ENCODE peak calls at places on chromosome 21, in six cellular contexts. Q is left lung, H is skeletal muscle cell, G is thoracic aorta, I is lower lobe of right lung, O is AG04450. M is an unnamed sample.

GRCh38 chr21:15009964-15010363 is 54.8 kb downstream of the NRIP1 start:
- DNase-seq in Q (no peak), H (no peak), G (no peak), I (no peak), O (peak), M (no peak)

GRCh38 chr21:34890724-34891609 is 158.1 kb downstream of the RUNX1 start:
- DNase-seq in Q (peak), H (no peak), G (no peak), I (peak), O (no peak), M (no peak)

GRCh38 chr21:35348686-35349085 is 299.6 kb upstream of the RUNX1 start:
- DNase-seq in Q (no peak), H (no peak), G (no peak), I (no peak), O (no peak), M (no peak)

GRCh38 chr21:29436143-29436542 is 137.4 kb downstream of the BACH1 start:
- DNase-seq in Q (no peak), H (peak), G (no peak), I (no peak), O (no peak), M (no peak)

GRCh38 chr21:34268493-34268892 is 95.3 kb upstream of the KCNE2 start:
- DNase-seq in Q (no peak), H (no peak), G (no peak), I (no peak), O (no peak), M (no peak)

GRCh38 chr21:34363733-34364132 is at the start of gene KCNE2:
- DNase-seq in Q (no peak), H (no peak), G (no peak), I (no peak), O (no peak), M (no peak)

GRCh38 chr21:26801524-26801923 is 43.7 kb downstream of the ADAMTS1 start:
- DNase-seq in Q (no peak), H (peak), G (no peak), I (no peak), O (peak), M (no peak)

GRCh38 chr21:17834639-17835354 is 15.6 kb upstream of the C21orf91 start:
- DNase-seq in Q (no peak), H (no peak), G (no peak), I (no peak), O (no peak), M (no peak)

GRCh38 chr21:35664683-35665082 is 395.6 kb downstream of the SETD4 start:
- DNase-seq in Q (no peak), H (no peak), G (no peak), I (no peak), O (no peak), M (no peak)

GRCh38 chr21:28523367-28523766 is 469.3 kb downstream of the LTN1 start:
- DNase-seq in Q (no peak), H (no peak), G (no peak), I (no peak), O (no peak), M (no peak)

GRCh38 chr21:30674312-30674711 is 31.6 kb downstream of the KRTAP20-3 start:
- DNase-seq in Q (no peak), H (no peak), G (no peak), I (no peak), O (no peak), M (no peak)

GRCh38 chr21:14620152-14620551 is 74.0 kb upstream of the SAMSN1 start:
- DNase-seq in Q (no peak), H (no peak), G (no peak), I (no peak), O (no peak), M (no peak)

GRCh38 chr21:34967509-34968289 is 81.4 kb downstream of the RUNX1 start:
- DNase-seq in Q (no peak), H (no peak), G (no peak), I (no peak), O (no peak), M (no peak)

GRCh38 chr21:32403201-32403701 is 9.3 kb upstream of the EVA1C start:
- DNase-seq in Q (no peak), H (no peak), G (no peak), I (peak), O (peak), M (no peak)

GRCh38 chr21:17976139-17976538 is 157.0 kb upstream of the C21orf91 start:
- DNase-seq in Q (no peak), H (no peak), G (no peak), I (no peak), O (no peak), M (no peak)

GRCh38 chr21:33976082-33976979 is 60.7 kb upstream of the ATP5PO start:
- DNase-seq in Q (no peak), H (peak), G (no peak), I (no peak), O (peak), M (no peak)

GRCh38 chr21:43923391-43923790 is 58.4 kb downstream of the AGPAT3 start:
- DNase-seq in Q (peak), H (no peak), G (no peak), I (no peak), O (no peak), M (no peak)

GRCh38 chr21:26826801-26827200 is 18.4 kb downstream of the ADAMTS1 start:
- DNase-seq in Q (no peak), H (no peak), G (no peak), I (no peak), O (no peak), M (no peak)

GRCh38 chr21:21383126-21383525 is 384.9 kb downstream of the NCAM2 start:
- DNase-seq in Q (no peak), H (peak), G (no peak), I (no peak), O (no peak), M (no peak)

GRCh38 chr21:33854604-33855003 is 61.0 kb downstream of the ATP5PO start:
- DNase-seq in Q (no peak), H (no peak), G (no peak), I (no peak), O (no peak), M (no peak)

GRCh38 chr21:26041441-26042180 is 129.0 kb downstream of the APP start:
- DNase-seq in Q (no peak), H (peak), G (no peak), I (no peak), O (no peak), M (no peak)

GRCh38 chr21:21921410-21922232 is 923.4 kb downstream of the NCAM2 start:
- DNase-seq in Q (no peak), H (no peak), G (no peak), I (no peak), O (no peak), M (no peak)

GRCh38 chr21:14382486-14382834 is 486 bp downstream of the HSPA13 start:
- DNase-seq in Q (no peak), H (no peak), G (no peak), I (no peak), O (no peak), M (peak)

GRCh38 chr21:43693981-43694380 is 24.9 kb upstream of the PDXK start:
- DNase-seq in Q (no peak), H (no peak), G (no peak), I (peak), O (no peak), M (no peak)

GRCh38 chr21:32834825-32835224 is 63.3 kb upstream of the PAXBP1 start:
- DNase-seq in Q (no peak), H (no peak), G (no peak), I (no peak), O (no peak), M (no peak)

GRCh38 chr21:33441489-33442477 is 38.0 kb downstream of the TMEM50B start:
- DNase-seq in Q (no peak), H (peak), G (no peak), I (peak), O (peak), M (no peak)

GRCh38 chr21:18340387-18340942 is 63.1 kb downstream of the TMPRSS15 start:
- DNase-seq in Q (no peak), H (peak), G (no peak), I (no peak), O (no peak), M (no peak)

GRCh38 chr21:46483300-46484295 is 24.9 kb downstream of the DIP2A start:
- DNase-seq in Q (no peak), H (no peak), G (no peak), I (no peak), O (no peak), M (no peak)

DNA sequence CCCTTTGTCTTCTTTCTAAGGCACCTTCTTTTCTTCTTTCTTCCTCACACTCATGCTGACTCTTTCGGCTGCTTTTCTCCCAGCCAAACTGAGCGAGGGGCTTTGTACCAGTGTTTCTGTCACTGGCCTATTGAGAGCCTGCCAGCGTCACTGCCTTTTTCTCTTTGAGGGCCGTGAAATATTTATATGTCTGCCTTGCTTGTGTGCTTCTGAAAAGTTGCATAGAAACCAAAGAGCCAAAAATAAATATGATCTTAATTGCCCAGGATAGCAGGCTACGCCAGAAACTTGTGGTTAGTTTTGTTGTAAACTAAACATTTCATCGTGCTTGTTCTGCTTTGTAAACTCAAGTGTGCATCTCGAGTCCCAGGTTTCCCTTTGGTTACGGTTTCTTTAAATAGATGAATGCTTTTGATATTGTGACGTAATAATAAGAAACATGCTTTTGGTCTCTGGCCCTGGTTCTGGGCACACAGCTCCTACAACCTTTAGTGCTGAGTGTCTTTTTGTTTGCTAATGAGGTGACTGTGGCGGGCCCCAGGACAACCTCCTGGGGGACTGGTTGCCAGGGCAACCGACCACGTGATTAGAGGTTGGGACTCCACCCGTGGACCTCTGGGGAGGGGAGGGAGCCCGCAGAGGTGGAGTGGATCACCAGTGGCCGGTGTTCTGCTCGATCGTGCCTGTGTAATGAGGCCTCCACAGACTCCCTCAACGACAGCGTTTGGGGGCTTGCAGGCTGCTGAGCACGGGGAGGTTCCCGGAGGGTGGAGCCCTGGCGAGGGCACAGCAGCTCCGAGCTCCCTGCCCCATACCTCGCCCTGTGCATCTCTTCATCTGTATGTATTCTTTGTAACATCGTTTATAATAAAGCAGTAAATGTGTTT is 10.9 kb downstream of the SLC37A1 start:
- DNase-seq in Q (no peak), H (no peak), G (peak), I (peak), O (no peak), M (peak)
- H3K4me3 ChIP-seq in Q (no peak), H (no peak), G (peak), I (peak), O (no peak), M (peak)

DNA sequence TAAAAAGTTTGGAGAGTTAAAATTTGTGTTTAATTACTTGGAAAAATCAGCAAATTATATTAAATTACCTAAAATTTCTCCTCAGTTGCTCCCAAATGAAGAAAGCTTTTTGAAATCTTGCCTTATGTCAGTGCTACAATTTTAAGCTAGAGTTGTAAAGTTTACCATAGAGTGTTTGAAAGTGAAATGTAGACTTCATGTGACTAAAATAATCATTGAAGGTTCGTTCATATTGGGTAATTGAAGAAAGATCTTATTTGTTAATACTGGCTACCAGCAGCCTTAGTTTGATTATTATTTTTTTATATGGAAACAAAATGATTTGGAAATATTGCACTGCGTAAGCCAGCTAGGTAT is 4.4 kb downstream of the DYRK1A start:
- DNase-seq in Q (no peak), H (no peak), G (no peak), I (no peak), O (no peak), M (no peak)
- H3K4me3 ChIP-seq in Q (no peak), H (no peak), G (peak), I (no peak), O (no peak), M (peak)

DNA sequence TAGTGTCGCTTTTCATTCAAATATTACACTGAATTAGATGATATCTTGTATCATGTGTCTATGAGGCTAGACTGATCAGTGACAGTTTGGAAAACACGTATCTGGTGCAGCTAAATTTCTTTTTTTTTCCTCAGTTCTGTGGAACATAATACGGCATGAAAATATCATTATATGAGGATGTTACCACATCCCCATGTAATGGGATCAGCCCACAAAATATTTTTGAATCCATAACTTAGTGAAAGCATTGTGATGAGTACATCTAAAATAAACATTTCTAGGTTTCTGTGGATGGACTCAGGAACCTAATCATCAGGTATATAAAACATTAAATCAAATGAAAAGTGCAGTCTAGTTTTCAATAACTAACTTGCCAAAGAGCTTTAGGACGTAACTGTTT is 356.3 kb downstream of the USP25 start:
- DNase-seq in Q (no peak), H (no peak), G (no peak), I (no peak), O (no peak), M (no peak)
- H3K4me3 ChIP-seq in Q (no peak), H (no peak), G (no peak), I (no peak), O (no peak), M (no peak)

DNA sequence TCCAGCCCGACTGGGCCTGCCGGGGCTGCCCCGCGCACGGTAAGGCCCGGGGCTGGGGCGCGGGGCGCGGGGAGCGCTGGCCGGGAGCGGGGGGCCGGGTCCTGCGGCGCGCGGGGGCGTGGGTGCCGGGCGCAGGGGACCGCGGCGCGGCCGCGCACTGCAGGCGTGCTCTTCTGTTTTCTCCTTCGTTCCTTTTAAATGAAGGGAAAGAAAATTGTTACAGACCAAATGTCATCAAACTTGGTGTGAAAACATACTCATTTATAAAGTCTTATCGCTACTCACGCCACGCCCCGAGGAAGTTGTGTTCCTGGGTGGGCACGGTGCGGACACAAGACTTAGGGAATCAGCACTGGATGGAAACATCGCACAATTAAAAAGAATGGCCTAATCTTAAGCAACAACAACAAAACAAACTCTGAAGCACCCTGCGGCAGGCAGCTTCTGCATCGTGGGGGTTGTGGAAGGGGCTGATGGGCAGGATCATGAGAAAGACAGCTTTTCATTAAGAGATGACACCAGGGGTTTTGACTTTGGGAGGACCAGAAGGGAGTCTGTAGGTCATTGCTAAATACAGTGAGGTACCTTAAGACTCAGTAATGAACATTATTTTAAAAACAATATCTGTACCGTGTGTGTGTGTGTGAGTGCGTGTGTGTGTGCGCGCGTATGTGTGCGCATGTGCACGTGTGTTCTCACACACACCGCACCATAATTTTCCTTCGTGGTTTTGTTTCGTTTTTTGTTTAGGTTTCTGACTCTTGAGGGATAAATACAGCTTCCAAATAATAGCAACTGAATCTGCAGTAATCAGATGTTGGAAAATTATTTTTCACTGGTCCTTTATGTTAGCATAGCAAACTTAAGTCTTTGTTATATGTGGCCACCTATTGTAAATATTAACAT is 542 bp downstream of the B3GALT5 start:
- DNase-seq in Q (no peak), H (no peak), G (no peak), I (no peak), O (no peak), M (no peak)
- H3K4me3 ChIP-seq in Q (no peak), H (peak), G (peak), I (no peak), O (peak), M (peak)

GRCh38 chr21:45478115-45478801 is 64.0 kb downstream of the SLC19A1 start:
- DNase-seq in Q (peak), H (peak), G (peak), I (peak), O (no peak), M (no peak)
- H3K4me3 ChIP-seq in Q (no peak), H (peak), G (peak), I (peak), O (no peak), M (peak)

GRCh38 chr21:39083377-39084008 is 99.8 kb downstream of the PSMG1 start:
- DNase-seq in Q (no peak), H (no peak), G (no peak), I (peak), O (no peak), M (no peak)
- H3K4me3 ChIP-seq in Q (no peak), H (no peak), G (no peak), I (peak), O (no peak), M (peak)

GRCh38 chr21:16407403-16408279 is 677.9 kb downstream of the USP25 start:
- DNase-seq in Q (no peak), H (no peak), G (no peak), I (no peak), O (no peak), M (no peak)

GRCh38 chr21:16406355-16406754 is 676.6 kb downstream of the USP25 start:
- DNase-seq in Q (no peak), H (no peak), G (no peak), I (no peak), O (no peak), M (no peak)

GRCh38 chr21:16408280-16408669 is 678.5 kb downstream of the USP25 start:
- DNase-seq in Q (no peak), H (no peak), G (no peak), I (no peak), O (no peak), M (no peak)

DNA sequence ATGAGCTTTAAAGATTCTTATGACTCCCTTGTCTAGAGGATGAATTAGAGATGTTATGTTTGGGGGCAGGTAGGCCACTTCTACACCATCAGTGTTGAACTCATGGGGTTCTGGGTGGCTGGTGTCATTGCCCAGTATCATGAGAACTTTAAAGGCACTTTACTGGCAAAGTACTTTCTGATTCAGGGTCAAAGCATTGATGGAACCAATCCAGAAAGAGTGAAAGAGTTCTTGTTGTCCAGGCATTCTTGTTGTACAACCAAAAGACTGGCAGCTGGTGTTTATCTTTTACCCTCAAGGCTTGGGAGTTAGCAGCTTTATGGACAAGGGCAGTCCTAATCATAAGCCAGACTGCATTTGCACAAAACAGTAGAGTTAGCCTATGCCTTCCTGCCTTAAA is 673.0 kb downstream of the USP25 start:
- DNase-seq in Q (no peak), H (no peak), G (no peak), I (no peak), O (no peak), M (no peak)
- H3K4me3 ChIP-seq in Q (no peak), H (no peak), G (no peak), I (no peak), O (no peak), M (no peak)